ENCODE peak calls at places on chromosomes 4 and X, in six cellular contexts. O is activated effector memory CD4-positive, alpha-beta T cell treated with Interleukin-2 at 50 U/mL for 16 hours; S is activated gamma-delta T cell treated with Interleukin-2 at 50 U/mL for 16 hours; I is EH; J is NCI-H1417 treated with DMSO at 0.1 percent for 48 hours; H is pancreas. L is an unnamed sample.

GRCh38 chrX:68732906-68733493 is 85.5 kb downstream of the STARD8 start:
- DNase-seq in O (peak; percentile 28), S (peak; percentile 47), I (peak; percentile 60), J (no peak), H (peak; percentile 77), L (peak; percentile 46)

GRCh38 chr4:151035321-151035720 is 20.2 kb upstream of the LRBA start:
- DNase-seq in O (no peak), S (no peak), I (no peak), J (peak; percentile 95), H (no peak), L (no peak)

GRCh38 chrX:146863566-146863965 is 49.0 kb upstream of the CXorf51A start:
- DNase-seq in O (no peak), S (no peak), I (no peak), J (no peak), H (no peak), L (no peak)

GRCh38 chrX:16914058-16914457 is 32.4 kb upstream of the REPS2 start:
- DNase-seq in O (no peak), S (no peak), I (no peak), J (no peak), H (no peak), L (no peak)

GRCh38 chr4:145842224-145842887 is 96.3 kb downstream of the ZNF827 start:
- DNase-seq in O (no peak), S (no peak), I (no peak), J (no peak), H (no peak), L (peak; percentile 8)

GRCh38 chrX:154032653-154033052 is 13.0 kb upstream of the IRAK1 start:
- DNase-seq in O (no peak), S (no peak), I (no peak), J (no peak), H (no peak), L (no peak)

GRCh38 chr4:76691767-76692689 is 205.9 kb downstream of the SOWAHB start:
- DNase-seq in O (no peak), S (no peak), I (peak; percentile 44), J (no peak), H (no peak), L (no peak)

GRCh38 chr4:36900446-36900987 is 344.0 kb upstream of the NWD2 start:
- DNase-seq in O (no peak), S (no peak), I (no peak), J (no peak), H (no peak), L (no peak)

GRCh38 chr4:84971319-84971932 is 4.9 kb upstream of the WDFY3 start:
- DNase-seq in O (no peak), S (no peak), I (peak; percentile 67), J (no peak), H (no peak), L (no peak)